ENCODE peak calls at places on chromosomes 6 and 20, in seven cellular contexts. One of them, this sample, is unnamed.

GRCh38 chr6:4649728-4650127 is 126.5 kb upstream of the CDYL start:
- DNase-seq in endothelial cell: no peak
- DNase-seq in BJ: no peak
- DNase-seq in choroid plexus epithelial cell: peak; percentile 48
- DNase-seq in coronary artery: no peak
- DNase-seq in thoracic aorta: no peak
- DNase-seq in astrocyte of the spinal cord: no peak
- DNase-seq in this sample: no peak

GRCh38 chr6:92231220-92231701 is 1188.1 kb downstream of the EPHA7 start:
- DNase-seq in endothelial cell: no peak
- DNase-seq in BJ: no peak
- DNase-seq in choroid plexus epithelial cell: no peak
- DNase-seq in coronary artery: no peak
- DNase-seq in thoracic aorta: no peak
- DNase-seq in astrocyte of the spinal cord: no peak
- DNase-seq in this sample: no peak

GRCh38 chr20:50040432-50041237 is 57.9 kb downstream of the SNAI1 start:
- DNase-seq in endothelial cell: no peak
- DNase-seq in BJ: no peak
- DNase-seq in choroid plexus epithelial cell: no peak
- DNase-seq in coronary artery: no peak
- DNase-seq in thoracic aorta: no peak
- DNase-seq in astrocyte of the spinal cord: no peak
- DNase-seq in this sample: no peak

GRCh38 chr6:159726196-159726917 is 949 bp upstream of the WTAP start:
- DNase-seq in endothelial cell: no peak
- DNase-seq in BJ: no peak
- DNase-seq in choroid plexus epithelial cell: no peak
- DNase-seq in coronary artery: no peak
- DNase-seq in thoracic aorta: no peak
- DNase-seq in astrocyte of the spinal cord: no peak
- DNase-seq in this sample: no peak

GRCh38 chr6:30060634-30060981 is 457 bp upstream of the POLR1H start:
- DNase-seq in endothelial cell: peak; percentile 32
- DNase-seq in BJ: no peak
- DNase-seq in choroid plexus epithelial cell: peak; percentile 44
- DNase-seq in coronary artery: no peak
- DNase-seq in thoracic aorta: no peak
- DNase-seq in astrocyte of the spinal cord: no peak
- DNase-seq in this sample: no peak

GRCh38 chr20:35248641-35249475 is 22.4 kb downstream of the MMP24 start:
- DNase-seq in endothelial cell: no peak
- DNase-seq in BJ: no peak
- DNase-seq in choroid plexus epithelial cell: no peak
- DNase-seq in coronary artery: no peak
- DNase-seq in thoracic aorta: no peak
- DNase-seq in astrocyte of the spinal cord: no peak
- DNase-seq in this sample: no peak

GRCh38 chr6:33604941-33605854 is 15.9 kb upstream of the ITPR3 start:
- DNase-seq in endothelial cell: no peak
- DNase-seq in BJ: no peak
- DNase-seq in choroid plexus epithelial cell: no peak
- DNase-seq in coronary artery: no peak
- DNase-seq in thoracic aorta: no peak
- DNase-seq in astrocyte of the spinal cord: no peak
- DNase-seq in this sample: no peak

GRCh38 chr20:5400164-5400762 is 83.5 kb upstream of the PROKR2 start:
- DNase-seq in endothelial cell: peak; percentile 46
- DNase-seq in BJ: no peak
- DNase-seq in choroid plexus epithelial cell: peak; percentile 56
- DNase-seq in coronary artery: no peak
- DNase-seq in thoracic aorta: no peak
- DNase-seq in astrocyte of the spinal cord: peak; percentile 24
- DNase-seq in this sample: no peak

GRCh38 chr6:28944412-28945006 is 20.7 kb upstream of the TRIM27 start:
- DNase-seq in endothelial cell: peak; percentile 66
- DNase-seq in BJ: peak; percentile 49
- DNase-seq in choroid plexus epithelial cell: peak; percentile 86
- DNase-seq in coronary artery: no peak
- DNase-seq in thoracic aorta: no peak
- DNase-seq in astrocyte of the spinal cord: peak; percentile 86
- DNase-seq in this sample: no peak

GRCh38 chr6:35694462-35694861 is 5.7 kb upstream of the FKBP5 start:
- DNase-seq in endothelial cell: no peak
- DNase-seq in BJ: no peak
- DNase-seq in choroid plexus epithelial cell: peak; percentile 61
- DNase-seq in coronary artery: no peak
- DNase-seq in thoracic aorta: no peak
- DNase-seq in astrocyte of the spinal cord: peak; percentile 58
- DNase-seq in this sample: no peak

GRCh38 chr6:71902261-71902660 is 15.9 kb downstream of the RIMS1 start:
- DNase-seq in endothelial cell: no peak
- DNase-seq in BJ: no peak
- DNase-seq in choroid plexus epithelial cell: no peak
- DNase-seq in coronary artery: no peak
- DNase-seq in thoracic aorta: no peak
- DNase-seq in astrocyte of the spinal cord: no peak
- DNase-seq in this sample: no peak

GRCh38 chr20:48919336-48919881 is 2.1 kb upstream of the ARFGEF2 start:
- DNase-seq in endothelial cell: no peak
- DNase-seq in BJ: no peak
- DNase-seq in choroid plexus epithelial cell: no peak
- DNase-seq in coronary artery: no peak
- DNase-seq in thoracic aorta: no peak
- DNase-seq in astrocyte of the spinal cord: no peak
- DNase-seq in this sample: no peak

GRCh38 chr20:44092551-44093248 is 94.3 kb downstream of the JPH2 start:
- DNase-seq in endothelial cell: peak; percentile 46
- DNase-seq in BJ: no peak
- DNase-seq in choroid plexus epithelial cell: peak; percentile 81
- DNase-seq in coronary artery: no peak
- DNase-seq in thoracic aorta: no peak
- DNase-seq in astrocyte of the spinal cord: peak; percentile 58
- DNase-seq in this sample: no peak

GRCh38 chr6:41457303-41457670 is 88.9 kb upstream of the FOXP4 start:
- DNase-seq in endothelial cell: no peak
- DNase-seq in BJ: no peak
- DNase-seq in choroid plexus epithelial cell: no peak
- DNase-seq in coronary artery: no peak
- DNase-seq in thoracic aorta: no peak
- DNase-seq in astrocyte of the spinal cord: no peak
- DNase-seq in this sample: no peak

GRCh38 chr6:7541175-7542064 is at the start of gene DSP:
- DNase-seq in endothelial cell: peak; percentile 77
- DNase-seq in BJ: no peak
- DNase-seq in choroid plexus epithelial cell: peak; percentile 32
- DNase-seq in coronary artery: no peak
- DNase-seq in thoracic aorta: no peak
- DNase-seq in astrocyte of the spinal cord: peak; percentile 16
- DNase-seq in this sample: no peak

GRCh38 chr6:74578339-74578738 is 627.5 kb downstream of the COL12A1 start:
- DNase-seq in endothelial cell: no peak
- DNase-seq in BJ: peak; percentile 77
- DNase-seq in choroid plexus epithelial cell: peak; percentile 70
- DNase-seq in coronary artery: no peak
- DNase-seq in thoracic aorta: no peak
- DNase-seq in astrocyte of the spinal cord: peak; percentile 84
- DNase-seq in this sample: peak; percentile 63

GRCh38 chr6:132007474-132008190 is 56.5 kb upstream of the CCN2 start:
- DNase-seq in endothelial cell: no peak
- DNase-seq in BJ: no peak
- DNase-seq in choroid plexus epithelial cell: peak; percentile 89
- DNase-seq in coronary artery: no peak
- DNase-seq in thoracic aorta: no peak
- DNase-seq in astrocyte of the spinal cord: peak; percentile 69
- DNase-seq in this sample: peak; percentile 61

GRCh38 chr6:148864941-148865340 is 118.1 kb downstream of the UST start:
- DNase-seq in endothelial cell: no peak
- DNase-seq in BJ: no peak
- DNase-seq in choroid plexus epithelial cell: no peak
- DNase-seq in coronary artery: no peak
- DNase-seq in thoracic aorta: no peak
- DNase-seq in astrocyte of the spinal cord: no peak
- DNase-seq in this sample: no peak

GRCh38 chr6:158766621-158767435 is 52.3 kb downstream of the EZR start:
- DNase-seq in endothelial cell: no peak
- DNase-seq in BJ: no peak
- DNase-seq in choroid plexus epithelial cell: no peak
- DNase-seq in coronary artery: peak; percentile 46
- DNase-seq in thoracic aorta: no peak
- DNase-seq in astrocyte of the spinal cord: no peak
- DNase-seq in this sample: no peak

GRCh38 chr6:125544819-125545218 is 204.6 kb upstream of the HEY2 start:
- DNase-seq in endothelial cell: no peak
- DNase-seq in BJ: no peak
- DNase-seq in choroid plexus epithelial cell: no peak
- DNase-seq in coronary artery: no peak
- DNase-seq in thoracic aorta: no peak
- DNase-seq in astrocyte of the spinal cord: no peak
- DNase-seq in this sample: no peak

GRCh38 chr20:22752324-22752723 is 168.0 kb upstream of the FOXA2 start:
- DNase-seq in endothelial cell: no peak
- DNase-seq in BJ: no peak
- DNase-seq in choroid plexus epithelial cell: no peak
- DNase-seq in coronary artery: no peak
- DNase-seq in thoracic aorta: no peak
- DNase-seq in astrocyte of the spinal cord: no peak
- DNase-seq in this sample: no peak

GRCh38 chr6:8175046-8175777 is 72.9 kb upstream of the EEF1E1 start:
- DNase-seq in endothelial cell: no peak
- DNase-seq in BJ: no peak
- DNase-seq in choroid plexus epithelial cell: no peak
- DNase-seq in coronary artery: no peak
- DNase-seq in thoracic aorta: no peak
- DNase-seq in astrocyte of the spinal cord: no peak
- DNase-seq in this sample: no peak

DNA sequence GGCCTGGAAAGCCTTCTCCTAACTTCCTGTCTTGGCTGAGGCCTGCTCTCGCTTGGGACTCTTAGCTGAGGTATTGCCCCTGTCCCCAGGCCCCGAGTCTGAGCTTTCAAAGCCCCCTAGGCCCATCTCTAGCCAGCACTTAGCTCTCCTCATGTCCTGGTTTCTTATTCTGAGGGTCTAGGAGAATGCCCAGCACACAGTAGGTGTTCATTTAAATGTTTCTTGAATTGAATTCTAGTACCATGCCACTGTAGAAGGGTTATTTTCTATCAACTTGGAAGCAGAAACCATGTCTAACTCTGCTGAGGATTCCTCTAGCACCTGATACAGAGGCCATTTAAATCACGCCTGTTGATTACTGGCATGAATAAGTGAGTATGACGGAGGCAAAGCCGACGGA is 98.5 kb downstream of the VEGFA start:
- DNase-seq in endothelial cell: no peak
- DNase-seq in BJ: no peak
- DNase-seq in choroid plexus epithelial cell: no peak
- DNase-seq in coronary artery: no peak
- DNase-seq in thoracic aorta: no peak
- DNase-seq in astrocyte of the spinal cord: no peak
- DNase-seq in this sample: no peak
- TF ChIP-seq CTCF in endothelial cell: no peak
- TF ChIP-seq CTCF in BJ: no peak
- TF ChIP-seq CTCF in choroid plexus epithelial cell: no peak
- TF ChIP-seq CTCF in coronary artery: no peak
- TF ChIP-seq CTCF in thoracic aorta: no peak
- TF ChIP-seq CTCF in astrocyte of the spinal cord: no peak
- TF ChIP-seq CTCF in this sample: no peak

DNA sequence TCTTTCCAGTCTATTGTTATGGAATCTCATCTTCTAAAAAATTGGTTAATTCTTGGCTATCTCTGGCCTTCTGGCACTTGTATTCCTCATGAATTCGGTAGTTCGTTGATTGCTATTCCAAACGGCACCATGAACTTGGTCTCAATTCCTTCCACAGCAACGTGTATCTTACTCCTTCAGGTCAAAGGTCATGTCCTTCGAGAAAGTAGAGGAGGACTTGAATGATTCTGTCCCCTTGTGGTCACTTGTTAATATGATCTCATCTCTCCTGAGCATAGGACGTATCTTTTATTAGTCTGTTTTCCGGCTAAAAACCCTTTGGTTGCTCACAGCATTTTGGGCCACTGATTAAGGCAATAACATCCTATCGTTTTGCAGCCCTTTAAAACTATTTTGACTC is 9.4 kb downstream of the TLDC2 start:
- DNase-seq in endothelial cell: no peak
- DNase-seq in BJ: no peak
- DNase-seq in choroid plexus epithelial cell: no peak
- DNase-seq in coronary artery: no peak
- DNase-seq in thoracic aorta: no peak
- DNase-seq in astrocyte of the spinal cord: no peak
- DNase-seq in this sample: no peak
- TF ChIP-seq CTCF in endothelial cell: no peak
- TF ChIP-seq CTCF in BJ: no peak
- TF ChIP-seq CTCF in choroid plexus epithelial cell: peak; percentile 3
- TF ChIP-seq CTCF in coronary artery: no peak
- TF ChIP-seq CTCF in thoracic aorta: no peak
- TF ChIP-seq CTCF in astrocyte of the spinal cord: no peak
- TF ChIP-seq CTCF in this sample: no peak

DNA sequence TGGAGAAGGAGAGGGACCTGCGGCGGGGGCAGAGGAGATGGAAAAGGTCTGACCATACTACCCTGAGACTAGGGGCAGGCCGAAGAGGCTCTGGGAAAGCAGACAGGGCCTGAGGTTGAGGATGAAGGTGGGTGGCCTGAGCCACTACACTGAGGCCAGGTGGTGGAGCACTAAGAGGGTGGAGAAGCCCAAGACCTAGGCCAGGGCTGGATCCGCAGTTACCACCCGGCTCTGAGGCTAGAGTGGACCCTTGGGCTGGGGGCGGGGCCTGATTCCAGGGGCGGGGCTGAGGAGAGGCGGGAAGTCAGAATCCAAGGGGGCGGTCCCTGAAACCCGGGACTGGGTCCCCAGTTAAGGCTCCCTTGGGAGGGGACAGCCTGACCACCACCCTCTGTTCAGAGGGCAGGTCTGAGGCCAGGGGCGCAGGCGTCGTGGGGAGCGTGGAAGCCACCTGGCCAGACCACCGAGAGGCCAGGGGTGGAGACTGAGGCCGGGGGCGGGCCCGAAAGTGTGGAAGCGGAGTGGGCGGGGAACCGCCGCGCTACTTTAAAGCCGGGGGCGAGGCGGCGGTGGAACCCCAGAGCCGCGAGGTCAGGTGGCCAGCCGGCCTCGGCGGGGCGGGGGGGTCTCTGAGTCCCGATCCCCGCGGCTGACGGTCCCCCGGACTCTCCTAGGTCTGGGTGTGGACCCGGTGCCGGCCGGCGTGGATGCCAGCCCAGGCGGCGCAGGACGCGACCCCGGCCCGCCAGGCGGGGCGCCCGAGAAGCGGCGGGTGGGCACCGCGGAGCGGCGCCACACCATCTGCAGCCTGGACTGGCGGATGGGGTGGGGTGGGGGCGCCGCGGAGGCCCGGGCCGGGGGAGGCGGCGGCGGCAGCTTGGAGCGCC is 8.3 kb downstream of the CCM2L start:
- DNase-seq in endothelial cell: peak; percentile 78
- DNase-seq in BJ: no peak
- DNase-seq in choroid plexus epithelial cell: no peak
- DNase-seq in coronary artery: no peak
- DNase-seq in thoracic aorta: no peak
- DNase-seq in astrocyte of the spinal cord: no peak
- DNase-seq in this sample: no peak
- TF ChIP-seq CTCF in endothelial cell: no peak
- TF ChIP-seq CTCF in BJ: no peak
- TF ChIP-seq CTCF in choroid plexus epithelial cell: no peak
- TF ChIP-seq CTCF in coronary artery: no peak
- TF ChIP-seq CTCF in thoracic aorta: no peak
- TF ChIP-seq CTCF in astrocyte of the spinal cord: no peak
- TF ChIP-seq CTCF in this sample: no peak

GRCh38 chr6:98775205-98775604 is 59.2 kb upstream of the POU3F2 start:
- DNase-seq in endothelial cell: no peak
- DNase-seq in BJ: no peak
- DNase-seq in choroid plexus epithelial cell: no peak
- DNase-seq in coronary artery: no peak
- DNase-seq in thoracic aorta: no peak
- DNase-seq in astrocyte of the spinal cord: no peak
- DNase-seq in this sample: no peak
- TF ChIP-seq CTCF in endothelial cell: no peak
- TF ChIP-seq CTCF in BJ: no peak
- TF ChIP-seq CTCF in choroid plexus epithelial cell: no peak
- TF ChIP-seq CTCF in coronary artery: no peak
- TF ChIP-seq CTCF in thoracic aorta: no peak
- TF ChIP-seq CTCF in astrocyte of the spinal cord: no peak
- TF ChIP-seq CTCF in this sample: no peak